ENCODE peak calls at places on chromosomes 2 and 18, in eight cellular contexts. W, O, I, C, K, R, S and F are unnamed samples.

GRCh38 chr2:34102359-34102758 is 503.3 kb upstream of the FAM98A start:
- DNase-seq in O (no peak), K (no peak), R (peak), C (no peak), I (no peak), W (no peak), S (no peak), F (no peak)

GRCh38 chr2:197613509-197613987 is 61.8 kb downstream of the RFTN2 start:
- DNase-seq in S (no peak), O (no peak), I (no peak), R (peak), K (no peak), C (no peak), W (no peak), F (peak)

GRCh38 chr18:49238433-49239042 is 221.9 kb downstream of the DYM start:
- DNase-seq in W (no peak), R (peak), K (no peak), O (no peak), S (peak), C (no peak), I (no peak), F (no peak)

GRCh38 chr2:195649629-195650190 is 7.3 kb upstream of the SLC39A10 start:
- DNase-seq in W (no peak), C (no peak), I (no peak), R (no peak), S (no peak), K (no peak), O (no peak), F (no peak)

GRCh38 chr2:238155051-238155760 is 3.6 kb upstream of the ERFE start:
- DNase-seq in W (no peak), K (no peak), I (no peak), R (peak), C (no peak), O (no peak), S (no peak), F (no peak)

GRCh38 chr2:173161040-173161439 is 85.4 kb downstream of the MAP3K20 start:
- DNase-seq in R (peak), S (no peak), W (no peak), O (no peak), C (no peak), I (no peak), K (no peak), F (no peak)

GRCh38 chr2:26581991-26582842 is 58.9 kb downstream of the CIB4 start:
- DNase-seq in O (peak), C (no peak), I (no peak), S (no peak), R (no peak), K (no peak), W (no peak), F (no peak)

GRCh38 chr2:106085441-106085911 is 108.6 kb downstream of the UXS1 start:
- DNase-seq in S (no peak), O (no peak), R (peak), I (no peak), C (no peak), K (no peak), W (no peak), F (peak)

GRCh38 chr2:176763111-176763510 is 449.5 kb upstream of the HNRNPA3 start:
- DNase-seq in O (no peak), R (no peak), K (no peak), I (no peak), W (no peak), S (no peak), C (no peak), F (no peak)

GRCh38 chr2:147646999-147647588 is 197.7 kb upstream of the ACVR2A start:
- DNase-seq in C (no peak), I (no peak), W (no peak), R (no peak), K (no peak), O (no peak), S (no peak), F (no peak)

GRCh38 chr2:19474128-19474527 is 115.7 kb upstream of the OSR1 start:
- DNase-seq in C (peak), W (peak), S (no peak), K (peak), R (peak), O (no peak), I (no peak), F (peak)

GRCh38 chr2:239968717-239969116 is 56.4 kb downstream of the NDUFA10 start:
- DNase-seq in S (no peak), W (no peak), R (no peak), K (no peak), O (no peak), C (no peak), I (no peak), F (no peak)

GRCh38 chr2:216445489-216445888 is 33.2 kb downstream of the SMARCAL1 start:
- DNase-seq in K (no peak), C (no peak), W (no peak), R (peak), O (no peak), I (no peak), S (no peak), F (no peak)

DNA sequence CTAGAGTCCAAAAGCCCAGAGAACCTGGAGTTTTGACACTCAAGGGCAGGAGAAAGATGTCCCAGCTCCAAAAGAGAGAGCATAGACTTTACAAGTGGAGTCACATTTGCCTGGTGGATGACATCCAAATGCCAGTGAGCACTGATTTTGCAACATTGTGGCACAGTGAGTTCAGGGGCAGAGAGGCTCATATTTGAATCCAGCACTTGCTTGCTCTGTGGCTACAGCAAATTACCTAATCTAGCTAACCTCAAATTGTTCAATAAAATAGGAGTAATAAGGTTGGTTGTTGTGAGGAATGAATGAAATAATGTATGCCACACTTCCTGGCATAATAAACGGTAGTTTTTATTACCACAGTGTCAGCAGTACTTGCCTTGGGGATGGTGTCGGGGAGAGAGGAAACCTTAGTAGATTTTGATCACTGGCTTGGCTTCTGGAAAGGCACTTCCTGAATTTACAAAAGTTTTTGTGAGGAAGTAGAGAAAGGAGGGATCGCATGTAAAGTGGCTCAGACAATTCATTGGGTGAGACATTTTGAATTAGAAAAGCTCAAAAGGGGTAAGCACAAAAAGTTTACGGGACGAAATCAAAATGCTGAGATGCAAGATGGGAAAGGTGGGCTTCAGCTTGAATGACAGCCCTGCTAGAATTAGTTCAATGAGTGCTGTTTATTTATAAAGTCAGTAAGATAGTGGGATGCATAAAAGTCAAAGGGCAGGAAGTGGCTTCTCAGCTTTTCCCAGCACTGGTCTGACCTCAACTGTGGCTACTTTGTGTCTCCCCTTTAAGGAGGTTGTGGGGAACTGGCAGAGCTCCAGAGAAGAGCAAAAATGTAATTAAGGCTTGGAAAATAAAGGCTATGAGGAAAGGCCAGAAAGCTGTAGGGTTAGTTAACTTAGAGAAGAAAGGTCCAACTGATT is 69.3 kb upstream of the CD28 start:
- DNase-seq in S (no peak), K (no peak), C (peak), W (no peak), R (no peak), O (no peak), I (no peak), F (peak)
- TF ChIP-seq POLR2A in S (no peak), K (no peak), C (no peak), W (no peak), R (no peak), O (no peak), I (no peak), F (no peak)

DNA sequence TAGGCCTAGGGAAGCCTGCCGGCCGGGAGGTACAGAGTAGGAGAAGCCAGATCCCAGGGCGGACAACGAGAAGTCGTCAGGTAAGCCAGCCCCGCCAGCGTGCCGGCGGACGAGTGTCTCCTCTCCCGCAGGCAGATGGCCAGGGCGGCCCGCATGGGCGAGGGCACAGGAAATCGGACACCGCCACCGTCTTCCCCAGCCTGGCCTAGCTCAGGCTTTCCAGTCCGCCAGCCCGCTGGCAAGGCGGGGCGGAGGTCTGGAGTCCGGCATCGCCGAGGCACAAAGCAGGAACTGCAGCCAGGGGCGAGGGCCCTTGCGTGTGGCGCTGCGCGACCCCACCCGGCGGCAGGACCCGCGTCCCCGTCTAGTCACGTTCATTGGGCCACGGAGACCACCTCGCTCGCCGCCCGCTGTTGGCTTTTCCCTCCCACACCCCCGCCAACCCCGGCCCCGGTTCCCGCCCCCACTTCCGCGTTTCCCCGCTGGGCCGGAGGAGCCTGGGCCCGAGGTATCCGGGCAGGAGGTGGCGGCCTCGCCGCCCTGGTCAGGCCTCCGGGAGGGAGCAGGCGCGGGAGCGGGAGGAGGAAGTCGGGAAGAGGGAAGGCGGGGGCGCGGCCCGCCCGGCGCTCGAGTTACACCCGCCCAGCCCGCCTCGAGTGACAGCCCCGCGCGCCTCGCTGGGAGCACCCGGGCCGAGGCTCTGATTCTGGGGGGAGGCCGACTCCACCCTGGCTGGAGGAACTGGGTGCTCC is at the start of gene GPD2:
- DNase-seq in R (peak), I (peak), K (peak), W (peak), S (peak), O (peak), C (peak), F (peak)
- TF ChIP-seq POLR2A in R (peak), I (peak), K (peak), W (peak), S (peak), O (no peak), C (peak), F (peak)

DNA sequence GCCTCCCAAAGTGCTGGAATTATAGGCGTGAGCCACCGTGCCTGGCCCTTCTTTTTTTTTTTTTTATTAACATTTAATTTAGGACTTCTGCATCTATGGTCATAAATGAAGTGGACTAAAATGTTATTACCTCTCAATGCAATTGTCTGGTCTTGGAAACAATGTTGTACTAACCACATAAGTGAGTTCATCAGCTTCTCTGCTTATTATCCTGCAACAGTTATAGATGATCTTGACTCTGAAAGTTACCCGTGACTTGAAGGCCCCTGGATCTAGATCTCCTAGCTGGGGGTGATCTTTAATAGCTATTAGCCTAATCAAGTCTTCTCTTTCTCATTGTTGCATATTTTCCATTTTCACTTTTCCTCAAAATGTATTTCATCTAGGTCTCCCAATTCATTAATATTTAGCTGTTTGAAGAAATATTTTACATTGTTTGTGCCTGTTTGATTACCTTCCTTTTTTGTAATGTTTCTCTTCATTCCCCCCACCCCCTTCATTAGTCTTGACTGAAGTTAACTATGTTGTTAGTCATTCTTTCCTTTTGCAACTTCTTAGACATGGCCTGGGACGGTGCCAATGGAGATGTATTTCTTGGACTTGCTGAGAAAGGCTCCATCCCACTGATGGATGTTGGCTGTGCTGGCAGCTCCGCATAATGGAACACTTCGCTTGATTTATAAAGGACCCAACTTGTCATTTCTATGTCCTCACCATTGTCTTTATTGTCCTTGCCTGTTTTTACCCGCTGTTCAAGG is 141.6 kb upstream of the RIOK3 start:
- DNase-seq in O (no peak), C (no peak), I (no peak), R (peak), S (no peak), W (peak), K (no peak), F (peak)
- TF ChIP-seq POLR2A in O (no peak), C (no peak), I (no peak), R (no peak), S (no peak), W (no peak), K (no peak), F (no peak)

GRCh38 chr2:64748561-64748960 is 94.8 kb upstream of the SERTAD2 start:
- DNase-seq in O (no peak), R (no peak), W (no peak), K (no peak), I (no peak), S (no peak), C (no peak), F (no peak)

GRCh38 chr2:64749446-64749845 is 95.7 kb upstream of the SERTAD2 start:
- DNase-seq in I (no peak), R (no peak), K (no peak), C (no peak), S (no peak), O (no peak), W (no peak), F (no peak)

GRCh38 chr2:64750001-64750816 is 96.5 kb upstream of the SERTAD2 start:
- DNase-seq in K (peak), S (peak), W (peak), R (peak), O (peak), C (peak), I (peak), F (peak)

GRCh38 chr2:64751286-64752260 is 97.9 kb upstream of the SERTAD2 start:
- DNase-seq in C (no peak), R (peak), K (no peak), W (peak), I (peak), O (peak), S (peak), F (peak)

GRCh38 chr2:64750817-64751285 is 97.1 kb upstream of the SERTAD2 start:
- DNase-seq in W (peak), R (peak), S (peak), I (no peak), O (peak), C (peak), K (peak), F (peak)
- TF ChIP-seq POLR2A in W (peak), R (peak), S (no peak), I (peak), O (peak), C (peak), K (peak), F (peak)

DNA sequence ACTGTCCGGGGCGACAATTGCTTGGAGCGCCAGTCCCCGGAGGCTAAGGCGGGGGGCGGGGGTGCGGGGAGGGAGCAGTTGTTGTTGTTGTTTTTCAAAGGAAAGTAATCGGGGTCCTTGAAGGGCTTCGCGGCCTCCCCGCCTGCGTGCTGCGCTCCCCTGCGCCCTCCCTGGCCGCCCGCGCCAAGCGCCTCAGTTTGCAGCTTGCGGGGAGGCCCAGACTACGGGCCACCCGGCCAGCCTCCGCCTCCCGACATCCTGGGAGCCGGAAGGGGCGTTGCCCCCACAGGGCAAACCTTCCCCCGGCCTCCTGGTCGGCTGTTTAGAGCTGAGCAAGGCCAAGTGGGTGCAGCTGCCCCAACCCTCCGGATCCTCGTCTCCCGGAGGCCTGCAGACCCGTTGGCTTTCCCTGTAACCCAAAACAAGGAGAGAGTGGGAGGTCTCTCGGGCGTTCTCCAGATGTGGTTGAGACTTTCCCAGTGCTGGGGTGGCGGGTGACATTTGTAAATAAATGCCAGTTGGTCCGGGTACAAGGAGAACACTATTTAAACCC is 3.7 kb upstream of the SIX3 start:
- DNase-seq in S (peak), R (no peak), O (peak), I (peak), K (no peak), C (no peak), W (no peak), F (no peak)
- TF ChIP-seq POLR2A in S (no peak), R (no peak), O (no peak), I (peak), K (no peak), C (no peak), W (no peak), F (no peak)

GRCh38 chr2:98293003-98293402 is 53.3 kb upstream of the CNGA3 start:
- DNase-seq in I (no peak), R (no peak), K (no peak), S (no peak), W (no peak), C (no peak), O (no peak), F (no peak)

GRCh38 chr2:98294711-98295110 is 51.5 kb upstream of the CNGA3 start:
- DNase-seq in I (no peak), W (no peak), K (no peak), R (no peak), S (no peak), O (no peak), C (no peak), F (no peak)

GRCh38 chr2:98295721-98296414 is 50.4 kb upstream of the CNGA3 start:
- DNase-seq in S (no peak), R (no peak), W (no peak), O (no peak), C (no peak), I (no peak), K (no peak), F (no peak)

GRCh38 chr2:98295275-98295674 is 51.0 kb upstream of the CNGA3 start:
- DNase-seq in K (no peak), O (no peak), S (no peak), C (no peak), R (no peak), W (no peak), I (no peak), F (no peak)

DNA sequence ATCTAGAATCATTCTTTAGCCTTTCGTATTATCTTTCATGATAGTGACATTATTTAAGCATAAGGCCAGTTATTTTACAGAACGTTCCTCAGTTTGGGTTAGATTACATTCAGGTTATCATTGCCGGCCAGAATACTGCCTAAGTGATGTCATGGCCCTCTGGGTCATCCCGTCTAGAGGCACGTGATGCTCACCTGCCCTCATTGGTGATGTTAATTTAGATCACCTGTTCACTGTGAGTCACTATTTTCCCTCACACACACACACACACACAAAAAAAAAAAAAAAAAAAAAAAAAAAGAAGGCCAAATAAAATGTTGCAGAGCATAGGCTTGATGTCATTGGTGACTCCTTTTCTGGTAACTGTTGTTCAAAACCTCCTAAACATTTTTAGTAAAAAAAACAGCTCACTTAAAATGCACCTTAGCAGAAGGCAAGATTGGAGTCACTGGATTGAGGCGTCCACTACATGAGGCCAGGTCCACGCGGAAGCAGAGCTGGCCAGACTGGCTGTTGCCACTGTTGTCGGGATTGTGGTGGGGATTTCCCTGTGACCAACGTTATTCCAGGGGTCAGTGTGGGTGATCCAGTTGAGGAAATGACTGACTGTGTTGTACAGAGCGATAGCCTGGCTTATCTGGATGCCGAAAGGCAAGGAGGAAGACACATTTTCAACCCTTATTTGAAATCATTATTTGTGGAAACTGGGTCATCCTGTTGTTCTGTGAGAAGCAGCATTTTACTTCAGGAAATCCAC is 52.1 kb upstream of the CNGA3 start:
- DNase-seq in I (no peak), O (no peak), K (no peak), C (no peak), R (no peak), W (no peak), S (no peak), F (no peak)
- TF ChIP-seq POLR2A in I (no peak), O (no peak), K (no peak), C (no peak), R (no peak), W (no peak), S (no peak), F (no peak)

DNA sequence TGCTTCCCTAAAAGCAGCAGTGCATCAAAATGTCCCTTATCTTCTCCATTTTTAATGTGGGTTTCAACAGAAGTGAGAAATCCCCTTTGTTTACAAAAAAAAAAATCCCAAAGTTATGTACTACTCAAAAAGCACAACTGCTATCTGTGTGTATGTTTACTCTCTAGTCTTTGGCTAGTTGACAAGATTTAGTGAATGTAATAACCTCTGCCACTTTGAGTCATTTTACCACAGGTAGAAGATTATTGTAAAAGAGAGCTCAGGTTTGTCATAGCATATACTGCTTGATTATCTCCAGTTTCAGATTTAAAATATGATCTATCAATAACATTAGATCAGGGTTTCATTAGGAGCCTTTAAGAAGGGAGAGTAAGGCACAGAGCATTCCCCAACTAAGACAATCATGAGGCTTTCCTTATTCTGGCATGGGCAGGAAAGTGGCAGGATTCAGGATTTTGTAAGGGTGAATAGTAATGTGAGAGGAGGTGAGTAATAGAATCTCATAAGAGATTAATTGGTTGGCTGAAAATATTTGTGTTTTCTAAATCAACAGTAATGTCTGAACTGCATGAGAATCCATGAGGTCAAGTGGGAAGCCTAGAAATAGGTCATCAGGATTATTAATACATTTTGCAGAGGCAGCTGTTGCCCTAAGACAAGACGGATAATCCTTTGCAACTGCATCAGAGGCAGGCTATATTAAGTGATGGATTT is 1780.3 kb upstream of the LRRTM1 start:
- DNase-seq in S (no peak), I (no peak), K (no peak), R (no peak), C (no peak), O (no peak), W (no peak), F (no peak)
- TF ChIP-seq POLR2A in S (no peak), I (no peak), K (no peak), R (no peak), C (no peak), O (no peak), W (no peak), F (no peak)